ENCODE peak calls at places on chromosomes 2 and 18, in eight cellular contexts. M, X, Y, K, O, T, U and F are unnamed samples.
A peak's percentile ranks its signal among the peaks of the same experiment; 100 is the strongest.

GRCh38 chr2:9385841-9386240 is 37.5 kb downstream of the ITGB1BP1 start:
- DNase-seq in M (no peak), X (no peak), Y (no peak), K (no peak), O (no peak), T (no peak), U (no peak), F (no peak)

GRCh38 chr2:159362816-159363251 is 76.3 kb upstream of the WDSUB1 start:
- DNase-seq in M (no peak), X (peak; percentile 93), Y (no peak), K (no peak), O (no peak), T (no peak), U (peak; percentile 74), F (no peak)

GRCh38 chr2:168773719-168774521 is 28.5 kb upstream of the NOSTRIN start:
- DNase-seq in M (no peak), X (peak; percentile 47), Y (peak; percentile 71), K (peak; percentile 29), O (peak; percentile 66), T (no peak), U (peak; percentile 89), F (no peak)

GRCh38 chr2:150346806-150347205 is 140.7 kb downstream of the RND3 start:
- DNase-seq in M (no peak), X (no peak), Y (no peak), K (no peak), O (no peak), T (no peak), U (no peak), F (no peak)

GRCh38 chr2:195337597-195337996 is 319.4 kb upstream of the SLC39A10 start:
- DNase-seq in M (no peak), X (no peak), Y (no peak), K (no peak), O (no peak), T (no peak), U (no peak), F (no peak)

GRCh38 chr2:120522151-120522751 is 176.3 kb downstream of the INHBB start:
- DNase-seq in M (no peak), X (no peak), Y (no peak), K (no peak), O (no peak), T (no peak), U (peak; percentile 91), F (no peak)

GRCh38 chr2:149094217-149095015 is 55.9 kb downstream of the LYPD6B start:
- DNase-seq in M (no peak), X (no peak), Y (no peak), K (no peak), O (no peak), T (no peak), U (peak; percentile 12), F (no peak)

GRCh38 chr2:137775529-137775928 is 188.7 kb upstream of the HNMT start:
- DNase-seq in M (no peak), X (no peak), Y (no peak), K (no peak), O (no peak), T (no peak), U (no peak), F (no peak)

GRCh38 chr2:55120634-55121359 is 70.5 kb upstream of the RTN4 start:
- DNase-seq in M (no peak), X (no peak), Y (peak; percentile 68), K (no peak), O (peak; percentile 16), T (no peak), U (peak; percentile 83), F (no peak)

GRCh38 chr2:24831216-24831615 is 38.0 kb downstream of the CENPO start:
- DNase-seq in M (no peak), X (no peak), Y (no peak), K (no peak), O (peak; percentile 2), T (no peak), U (no peak), F (no peak)

GRCh38 chr18:47899107-47899840 is 31.2 kb downstream of the SMAD2 start:
- DNase-seq in M (no peak), X (no peak), Y (no peak), K (no peak), O (no peak), T (no peak), U (peak; percentile 39), F (no peak)

GRCh38 chr2:36567711-36568408 is 30.1 kb downstream of the FEZ2 start:
- DNase-seq in M (no peak), X (no peak), Y (no peak), K (no peak), O (no peak), T (no peak), U (no peak), F (no peak)

GRCh38 chr2:42748846-42749245 is 15.1 kb downstream of the OXER1 start:
- DNase-seq in M (no peak), X (no peak), Y (no peak), K (no peak), O (no peak), T (no peak), U (no peak), F (no peak)

GRCh38 chr2:11796190-11797171 is 50.0 kb downstream of the LPIN1 start:
- DNase-seq in M (no peak), X (no peak), Y (no peak), K (no peak), O (no peak), T (no peak), U (peak; percentile 44), F (no peak)

GRCh38 chr2:238584617-238585016 is 157.9 kb downstream of the ASB1 start:
- DNase-seq in M (no peak), X (no peak), Y (no peak), K (no peak), O (no peak), T (no peak), U (no peak), F (no peak)

GRCh38 chr2:188512456-188512855 is 220.8 kb downstream of the GULP1 start:
- DNase-seq in M (no peak), X (peak; percentile 19), Y (no peak), K (no peak), O (no peak), T (no peak), U (peak; percentile 81), F (no peak)

GRCh38 chr18:26432651-26433424 is 115.5 kb downstream of the KCTD1 start:
- DNase-seq in M (no peak), X (no peak), Y (no peak), K (no peak), O (no peak), T (no peak), U (no peak), F (no peak)

GRCh38 chr2:109130726-109130995 is 1.7 kb downstream of the SH3RF3 start:
- DNase-seq in M (no peak), X (no peak), Y (no peak), K (no peak), O (no peak), T (no peak), U (no peak), F (no peak)

GRCh38 chr2:158443613-158444012 is 12.9 kb downstream of the CCDC148 start:
- DNase-seq in M (no peak), X (no peak), Y (no peak), K (no peak), O (no peak), T (no peak), U (no peak), F (no peak)

GRCh38 chr2:233654501-233654900 is 17.2 kb upstream of the UGT1A9 start:
- DNase-seq in M (no peak), X (no peak), Y (no peak), K (no peak), O (no peak), T (no peak), U (no peak), F (no peak)

GRCh38 chr2:205685314-205686230 is 3.3 kb downstream of the NRP2 start:
- DNase-seq in M (no peak), X (no peak), Y (peak; percentile 71), K (no peak), O (no peak), T (no peak), U (peak; percentile 68), F (no peak)

GRCh38 chr2:23420840-23421476 is 36.0 kb downstream of the KLHL29 start:
- DNase-seq in M (no peak), X (no peak), Y (no peak), K (no peak), O (no peak), T (no peak), U (no peak), F (no peak)

GRCh38 chr2:48250943-48251342 is 279.0 kb upstream of the STON1 start:
- DNase-seq in M (no peak), X (no peak), Y (no peak), K (no peak), O (no peak), T (no peak), U (peak; percentile 78), F (no peak)

GRCh38 chr2:160695402-160696060 is 201.9 kb upstream of the RBMS1 start:
- DNase-seq in M (no peak), X (no peak), Y (no peak), K (no peak), O (no peak), T (no peak), U (no peak), F (peak; percentile 6)

GRCh38 chr2:83104202-83104601 is 1354.9 kb downstream of the SUCLG1 start:
- DNase-seq in M (no peak), X (no peak), Y (no peak), K (no peak), O (no peak), T (no peak), U (no peak), F (no peak)